ENCODE peak calls at places on chromosomes 1 and 21, in nine cellular contexts. M, J, L, T, I, D, Q, O and X are unnamed samples.

GRCh38 chr1:4614371-4615137 is 39.9 kb upstream of the AJAP1 start:
- DNase-seq in T (no peak), M (no peak), L (no peak), O (no peak), Q (no peak), I (no peak), J (no peak), D (no peak), X (no peak)

GRCh38 chr1:230502306-230502705 is 76.2 kb upstream of the PGBD5 start:
- DNase-seq in J (no peak), M (no peak), D (no peak), L (no peak), I (no peak), Q (no peak), T (no peak), O (no peak), X (no peak)

GRCh38 chr1:153941826-153942725 is 4.4 kb downstream of the DENND4B start:
- DNase-seq in T (no peak), I (no peak), L (no peak), Q (no peak), D (no peak), J (no peak), O (no peak), M (no peak), X (no peak)

GRCh38 chr21:28627691-28628090 is 365.0 kb downstream of the LTN1 start:
- DNase-seq in O (no peak), T (no peak), I (no peak), Q (no peak), D (no peak), M (no peak), L (no peak), J (no peak), X (peak; percentile 38)

GRCh38 chr1:159980786-159981185 is 26.7 kb upstream of the SLAMF9 start:
- DNase-seq in L (no peak), Q (no peak), J (no peak), M (no peak), I (no peak), T (no peak), D (no peak), O (no peak), X (no peak)

GRCh38 chr1:12168451-12169160 is 1.8 kb downstream of the TNFRSF1B start:
- DNase-seq in T (no peak), D (no peak), O (no peak), L (no peak), J (no peak), M (no peak), I (no peak), Q (no peak), X (no peak)

GRCh38 chr21:43194303-43195130 is 25.7 kb downstream of the CRYAA start:
- DNase-seq in I (no peak), Q (no peak), O (peak; percentile 32), T (no peak), L (no peak), J (no peak), D (no peak), M (peak; percentile 17), X (no peak)

GRCh38 chr1:156923565-156924477 is 3.4 kb downstream of the LRRC71 start:
- DNase-seq in D (no peak), I (no peak), O (peak; percentile 37), M (no peak), J (no peak), Q (peak; percentile 58), L (no peak), T (no peak), X (no peak)

GRCh38 chr1:87439821-87440220 is 111.1 kb downstream of the LMO4 start:
- DNase-seq in T (no peak), O (no peak), I (no peak), J (no peak), Q (no peak), D (no peak), L (no peak), M (no peak), X (no peak)

GRCh38 chr1:82388679-82389078 is 587.9 kb downstream of the ADGRL2 start:
- DNase-seq in L (no peak), Q (no peak), I (no peak), T (no peak), O (no peak), M (no peak), J (no peak), D (no peak), X (peak; percentile 10)

GRCh38 chr1:243287652-243288051 is 31.8 kb downstream of the SDCCAG8 start:
- DNase-seq in J (no peak), D (no peak), T (peak; percentile 18), M (no peak), O (no peak), Q (no peak), L (no peak), I (no peak), X (peak; percentile 36)

GRCh38 chr1:56491441-56491840 is 87.9 kb downstream of the PLPP3 start:
- DNase-seq in M (no peak), T (peak; percentile 25), Q (no peak), I (no peak), D (no peak), O (no peak), J (peak; percentile 26), L (no peak), X (no peak)

GRCh38 chr21:44419679-44420078 is 35.6 kb upstream of the LRRC3 start:
- DNase-seq in D (no peak), Q (no peak), T (no peak), I (no peak), O (peak; percentile 6), M (no peak), L (no peak), J (no peak), X (no peak)

GRCh38 chr1:156499703-156500577 is 635 bp downstream of the MEF2D start:
- DNase-seq in O (peak; percentile 73), L (peak; percentile 25), M (peak; percentile 76), T (no peak), Q (peak; percentile 69), D (no peak), I (no peak), J (no peak), X (no peak)

GRCh38 chr1:204207136-204207616 is 6.6 kb downstream of the GOLT1A start:
- DNase-seq in J (peak; percentile 83), D (no peak), I (peak; percentile 78), L (peak; percentile 47), O (peak; percentile 80), T (peak; percentile 78), M (peak; percentile 82), Q (peak; percentile 91), X (peak; percentile 21)

GRCh38 chr1:111620412-111620971 is 903 bp downstream of the RAP1A start:
- DNase-seq in Q (no peak), J (peak; percentile 5), O (no peak), M (no peak), I (no peak), L (no peak), D (no peak), T (no peak), X (no peak)

GRCh38 chr1:203597386-203598040 is 29.1 kb upstream of the ATP2B4 start:
- DNase-seq in J (no peak), Q (no peak), L (no peak), M (no peak), I (no peak), D (no peak), T (no peak), O (peak; percentile 48), X (no peak)

GRCh38 chr1:208803371-208803811 is 559.2 kb upstream of the PLXNA2 start:
- DNase-seq in T (no peak), D (no peak), O (no peak), J (no peak), L (no peak), I (no peak), M (no peak), Q (no peak), X (no peak)

GRCh38 chr1:233208687-233209086 is 86.8 kb downstream of the PCNX2 start:
- DNase-seq in O (no peak), D (no peak), L (no peak), Q (no peak), J (no peak), M (no peak), I (no peak), T (no peak), X (no peak)

GRCh38 chr1:12150456-12151200 is 16.2 kb upstream of the TNFRSF1B start:
- DNase-seq in L (peak; percentile 42), D (no peak), I (no peak), Q (no peak), M (peak; percentile 30), T (no peak), O (no peak), J (no peak), X (no peak)

GRCh38 chr21:31903896-31904295 is 31.1 kb downstream of the HUNK start:
- DNase-seq in J (no peak), Q (no peak), T (no peak), I (no peak), D (no peak), L (no peak), M (no peak), O (no peak), X (no peak)

GRCh38 chr1:234701737-234702341 is 91.9 kb upstream of the IRF2BP2 start:
- DNase-seq in D (no peak), Q (no peak), O (no peak), T (no peak), J (no peak), I (no peak), M (no peak), L (no peak), X (no peak)

GRCh38 chr1:162195567-162195966 is 126.1 kb downstream of the NOS1AP start:
- DNase-seq in T (no peak), J (no peak), O (no peak), D (no peak), I (no peak), L (no peak), Q (no peak), M (no peak), X (no peak)

GRCh38 chr1:47411441-47411840 is 4.6 kb upstream of the FOXE3 start:
- DNase-seq in M (no peak), D (no peak), T (no peak), I (no peak), L (no peak), O (no peak), J (no peak), Q (no peak), X (no peak)

GRCh38 chr1:226908913-226909312 is 31.2 kb upstream of the COQ8A start:
- DNase-seq in T (no peak), I (no peak), J (no peak), L (no peak), O (no peak), M (no peak), Q (no peak), D (no peak), X (no peak)

GRCh38 chr1:164440222-164440621 is 118.8 kb upstream of the PBX1 start:
- DNase-seq in L (no peak), M (no peak), T (peak; percentile 3), Q (peak; percentile 16), J (peak; percentile 29), O (no peak), D (no peak), I (no peak), X (peak; percentile 9)

GRCh38 chr21:15953551-15954116 is 223.9 kb downstream of the USP25 start:
- DNase-seq in L (no peak), J (no peak), M (no peak), T (no peak), I (no peak), O (no peak), D (no peak), Q (no peak), X (no peak)

GRCh38 chr1:228270032-228270431 is 62.2 kb downstream of the OBSCN start:
- DNase-seq in D (no peak), I (no peak), O (no peak), T (no peak), M (no peak), L (no peak), Q (no peak), J (no peak), X (no peak)

GRCh38 chr1:203797948-203798347 is 2.5 kb downstream of the ZBED6 start:
- DNase-seq in O (no peak), T (no peak), M (no peak), J (no peak), L (no peak), Q (no peak), I (no peak), D (no peak), X (no peak)

GRCh38 chr1:59020151-59020997 is 236.5 kb upstream of the JUN start:
- DNase-seq in O (peak; percentile 61), D (no peak), L (peak; percentile 48), M (peak; percentile 52), I (no peak), Q (no peak), J (peak; percentile 50), T (peak; percentile 66), X (peak; percentile 82)

GRCh38 chr1:34130306-34130705 is 34.7 kb downstream of the CSMD2 start:
- DNase-seq in T (no peak), L (no peak), M (no peak), O (no peak), I (no peak), Q (no peak), J (no peak), D (no peak), X (no peak)